ENCODE peak calls at places on chromosomes 2 and 18, in eight cellular contexts. W is LHCN-M2; T is CD8-positive, alpha-beta T cell; Y is T follicular helper cell; H is HAP-1; U is esophagus squamous epithelium; A is amniotic stem cell; X is amygdala. J is an unnamed sample.

GRCh38 chr2:217816396-217816869 is 186.4 kb downstream of the TNS1 start:
- DNase-seq in W (no peak), X (no peak), Y (no peak), A (no peak), H (no peak), T (no peak), U (no peak), J (no peak)

GRCh38 chr2:156191547-156191946 is 141.0 kb downstream of the NR4A2 start:
- DNase-seq in Y (no peak), W (peak), T (no peak), H (peak), X (no peak), U (no peak), A (no peak), J (peak)

GRCh38 chr18:23127145-23127544 is 8.1 kb upstream of the CABLES1 start:
- DNase-seq in U (no peak), W (no peak), X (no peak), Y (no peak), T (no peak), H (no peak), A (no peak), J (no peak)

GRCh38 chr18:35407871-35408481 is 30.8 kb upstream of the ZNF396 start:
- DNase-seq in Y (peak), T (peak), W (peak), A (peak), U (no peak), X (no peak), H (peak), J (peak)

GRCh38 chr18:3323900-3324299 is 62.0 kb downstream of the MYL12B start:
- DNase-seq in W (peak), A (no peak), X (no peak), H (no peak), U (no peak), Y (no peak), T (no peak), J (no peak)

GRCh38 chr2:168470880-168471475 is 14.9 kb downstream of the CERS6 start:
- DNase-seq in W (no peak), X (no peak), T (no peak), H (no peak), U (no peak), Y (no peak), A (no peak), J (no peak)

GRCh38 chr2:48504647-48505327 is 25.2 kb upstream of the STON1 start:
- DNase-seq in X (no peak), A (no peak), W (peak), U (no peak), T (no peak), Y (no peak), H (no peak), J (no peak)

GRCh38 chr2:150133623-150134022 is 353.8 kb downstream of the RND3 start:
- DNase-seq in H (peak), T (no peak), X (no peak), Y (no peak), U (no peak), A (peak), W (peak), J (peak)

GRCh38 chr2:39530423-39530866 is 93.4 kb upstream of the MAP4K3 start:
- DNase-seq in U (no peak), H (no peak), A (peak), Y (no peak), W (peak), T (no peak), X (no peak), J (peak)

GRCh38 chr2:1309507-1309906 is 103.8 kb upstream of the TPO start:
- DNase-seq in W (no peak), A (no peak), U (no peak), T (no peak), H (peak), Y (no peak), X (no peak), J (no peak)

GRCh38 chr2:98514879-98515570 is 70.4 kb downstream of the INPP4A start:
- DNase-seq in X (no peak), U (no peak), W (peak), H (no peak), T (no peak), A (no peak), Y (no peak), J (peak)

GRCh38 chr2:203327918-203328734 is at the start of gene ABI2:
- DNase-seq in X (peak), H (peak), U (no peak), A (peak), W (peak), T (peak), Y (peak), J (peak)

GRCh38 chr2:232937278-232937906 is 67.3 kb downstream of the SNORC start:
- DNase-seq in A (no peak), U (no peak), H (no peak), X (no peak), Y (no peak), T (no peak), W (peak), J (peak)

GRCh38 chr18:13096232-13096631 is 105.1 kb downstream of the CEP192 start:
- DNase-seq in W (no peak), X (no peak), U (no peak), H (no peak), A (no peak), T (no peak), Y (no peak), J (no peak)

GRCh38 chr2:85584857-85585780 is 888 bp downstream of the VAMP5 start:
- DNase-seq in A (no peak), H (no peak), X (no peak), U (no peak), W (peak), Y (no peak), T (peak), J (peak)

GRCh38 chr2:10380048-10380926 is 67.8 kb downstream of the ODC1 start:
- DNase-seq in Y (no peak), X (no peak), H (no peak), U (no peak), W (no peak), T (no peak), A (no peak), J (peak)

J was measured in renal cortical epithelial cell.